ENCODE peak calls at places on chromosome 19, in seven cellular contexts. One of them, this sample, is unnamed.
A peak's percentile ranks its signal among the peaks of the same experiment; 100 is the strongest.

GRCh38 chr19:1173160-1173844 is 766 bp downstream of the SBNO2 start:
- DNase-seq in right lobe of liver: peak; percentile 59
- DNase-seq in body of pancreas: no peak
- DNase-seq in heart right ventricle: no peak
- DNase-seq in upper lobe of left lung: peak; percentile 85
- DNase-seq in tibial nerve: no peak
- DNase-seq in IMR-90: no peak
- DNase-seq in this sample: peak; percentile 83

GRCh38 chr19:43455321-43456113 is 9.9 kb downstream of the LYPD3 start:
- DNase-seq in right lobe of liver: no peak
- DNase-seq in upper lobe of left lung: no peak
- DNase-seq in body of pancreas: no peak
- DNase-seq in tibial nerve: no peak
- DNase-seq in IMR-90: no peak
- DNase-seq in heart right ventricle: no peak
- DNase-seq in this sample: no peak

GRCh38 chr19:55080121-55080914 is 4.6 kb downstream of the EPS8L1 start:
- DNase-seq in IMR-90: peak; percentile 55
- DNase-seq in tibial nerve: no peak
- DNase-seq in upper lobe of left lung: peak; percentile 94
- DNase-seq in body of pancreas: no peak
- DNase-seq in heart right ventricle: peak; percentile 56
- DNase-seq in right lobe of liver: peak; percentile 66
- DNase-seq in this sample: peak; percentile 78

GRCh38 chr19:14059093-14059480 is 2.8 kb downstream of the PALM3 start:
- DNase-seq in right lobe of liver: no peak
- DNase-seq in tibial nerve: no peak
- DNase-seq in heart right ventricle: no peak
- DNase-seq in IMR-90: no peak
- DNase-seq in upper lobe of left lung: no peak
- DNase-seq in body of pancreas: no peak
- DNase-seq in this sample: no peak

GRCh38 chr19:45250832-45251451 is at the start of gene MARK4:
- DNase-seq in upper lobe of left lung: peak; percentile 92
- DNase-seq in IMR-90: peak; percentile 34
- DNase-seq in body of pancreas: peak; percentile 51
- DNase-seq in right lobe of liver: peak; percentile 66
- DNase-seq in heart right ventricle: peak; percentile 52
- DNase-seq in tibial nerve: no peak
- DNase-seq in this sample: peak; percentile 85

GRCh38 chr19:46979103-46979769 is 40.4 kb upstream of the NPAS1 start:
- DNase-seq in IMR-90: no peak
- DNase-seq in tibial nerve: no peak
- DNase-seq in heart right ventricle: no peak
- DNase-seq in right lobe of liver: no peak
- DNase-seq in body of pancreas: no peak
- DNase-seq in upper lobe of left lung: no peak
- DNase-seq in this sample: no peak

GRCh38 chr19:45340232-45340898 is at the start of gene KLC3:
- DNase-seq in IMR-90: no peak
- DNase-seq in body of pancreas: peak; percentile 73
- DNase-seq in tibial nerve: no peak
- DNase-seq in heart right ventricle: no peak
- DNase-seq in upper lobe of left lung: peak; percentile 92
- DNase-seq in right lobe of liver: no peak
- DNase-seq in this sample: no peak

GRCh38 chr19:6801397-6802086 is 29.0 kb downstream of the VAV1 start:
- DNase-seq in heart right ventricle: peak; percentile 57
- DNase-seq in upper lobe of left lung: no peak
- DNase-seq in tibial nerve: no peak
- DNase-seq in IMR-90: no peak
- DNase-seq in right lobe of liver: peak; percentile 75
- DNase-seq in body of pancreas: peak; percentile 35
- DNase-seq in this sample: peak; percentile 91

GRCh38 chr19:46374526-46375475 is 27.9 kb downstream of the PPP5C start:
- DNase-seq in upper lobe of left lung: peak; percentile 29
- DNase-seq in right lobe of liver: peak; percentile 16
- DNase-seq in body of pancreas: peak; percentile 10
- DNase-seq in heart right ventricle: no peak
- DNase-seq in tibial nerve: no peak
- DNase-seq in IMR-90: no peak
- DNase-seq in this sample: peak; percentile 57

GRCh38 chr19:46181386-46181774 is 33.3 kb downstream of the IGFL2 start:
- DNase-seq in body of pancreas: no peak
- DNase-seq in heart right ventricle: no peak
- DNase-seq in right lobe of liver: no peak
- DNase-seq in IMR-90: peak; percentile 28
- DNase-seq in tibial nerve: no peak
- DNase-seq in upper lobe of left lung: no peak
- DNase-seq in this sample: no peak

GRCh38 chr19:30227661-30228112 is 144.5 kb upstream of the ZNF536 start:
- DNase-seq in heart right ventricle: peak; percentile 65
- DNase-seq in right lobe of liver: peak; percentile 70
- DNase-seq in upper lobe of left lung: peak; percentile 93
- DNase-seq in IMR-90: peak; percentile 24
- DNase-seq in body of pancreas: peak; percentile 70
- DNase-seq in tibial nerve: no peak
- DNase-seq in this sample: peak; percentile 62

GRCh38 chr19:4988770-4989251 is 19.9 kb downstream of the KDM4B start:
- DNase-seq in body of pancreas: no peak
- DNase-seq in upper lobe of left lung: no peak
- DNase-seq in tibial nerve: no peak
- DNase-seq in IMR-90: peak; percentile 88
- DNase-seq in right lobe of liver: no peak
- DNase-seq in heart right ventricle: peak; percentile 59
- DNase-seq in this sample: peak; percentile 92

GRCh38 chr19:45826934-45827333 is 11.8 kb upstream of the RSPH6A start:
- DNase-seq in right lobe of liver: no peak
- DNase-seq in upper lobe of left lung: peak; percentile 45
- DNase-seq in body of pancreas: no peak
- DNase-seq in IMR-90: no peak
- DNase-seq in heart right ventricle: no peak
- DNase-seq in tibial nerve: no peak
- DNase-seq in this sample: no peak

GRCh38 chr19:44621367-44621766 is 8.0 kb downstream of the IGSF23 start:
- DNase-seq in upper lobe of left lung: no peak
- DNase-seq in right lobe of liver: no peak
- DNase-seq in body of pancreas: no peak
- DNase-seq in IMR-90: no peak
- DNase-seq in heart right ventricle: no peak
- DNase-seq in tibial nerve: no peak
- DNase-seq in this sample: no peak

GRCh38 chr19:51441410-51442390 is 16.6 kb downstream of the SIGLEC8 start:
- DNase-seq in heart right ventricle: no peak
- DNase-seq in IMR-90: no peak
- DNase-seq in tibial nerve: no peak
- DNase-seq in right lobe of liver: no peak
- DNase-seq in upper lobe of left lung: no peak
- DNase-seq in body of pancreas: no peak
- DNase-seq in this sample: no peak

GRCh38 chr19:13089139-13089856 is 13.4 kb downstream of the LYL1 start:
- DNase-seq in heart right ventricle: no peak
- DNase-seq in right lobe of liver: no peak
- DNase-seq in body of pancreas: no peak
- DNase-seq in IMR-90: no peak
- DNase-seq in tibial nerve: no peak
- DNase-seq in upper lobe of left lung: no peak
- DNase-seq in this sample: no peak

GRCh38 chr19:498977-499623 is 2.8 kb downstream of the MADCAM1 start:
- DNase-seq in IMR-90: no peak
- DNase-seq in heart right ventricle: no peak
- DNase-seq in tibial nerve: no peak
- DNase-seq in upper lobe of left lung: peak; percentile 33
- DNase-seq in body of pancreas: no peak
- DNase-seq in right lobe of liver: no peak
- DNase-seq in this sample: no peak

GRCh38 chr19:10228925-10229324 is 2.2 kb downstream of the S1PR2 start:
- DNase-seq in right lobe of liver: no peak
- DNase-seq in body of pancreas: no peak
- DNase-seq in tibial nerve: no peak
- DNase-seq in upper lobe of left lung: no peak
- DNase-seq in IMR-90: peak; percentile 41
- DNase-seq in heart right ventricle: peak; percentile 24
- DNase-seq in this sample: no peak

GRCh38 chr19:45059258-45059965 is 16.9 kb downstream of the ZNF296 start:
- DNase-seq in body of pancreas: peak; percentile 85
- DNase-seq in heart right ventricle: peak; percentile 71
- DNase-seq in IMR-90: peak; percentile 69
- DNase-seq in right lobe of liver: peak; percentile 73
- DNase-seq in upper lobe of left lung: no peak
- DNase-seq in tibial nerve: peak; percentile 51
- DNase-seq in this sample: no peak

DNA sequence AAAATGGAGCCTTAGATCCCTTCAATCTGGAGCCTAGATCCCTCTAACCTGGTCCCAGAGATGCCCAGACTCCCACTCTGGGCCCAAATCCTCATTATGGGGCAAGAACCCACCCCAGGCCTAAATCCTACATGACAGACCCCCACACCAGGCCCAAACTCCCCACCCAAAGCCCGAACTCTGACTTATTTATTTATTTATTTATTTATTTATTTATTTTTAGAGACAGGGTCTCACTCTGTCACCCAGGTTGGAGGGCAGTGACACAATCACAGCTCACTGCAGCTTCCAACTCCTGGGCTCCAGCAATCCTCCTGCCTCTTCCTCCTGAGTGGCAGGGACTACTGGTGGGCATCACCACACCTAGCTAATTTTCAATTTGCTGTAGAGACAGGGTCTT is 12.0 kb downstream of the FBN3 start:
- DNase-seq in heart right ventricle: no peak
- DNase-seq in tibial nerve: no peak
- DNase-seq in body of pancreas: no peak
- DNase-seq in upper lobe of left lung: no peak
- DNase-seq in IMR-90: no peak
- DNase-seq in right lobe of liver: no peak
- DNase-seq in this sample: no peak
- H3K27ac ChIP-seq in heart right ventricle: no peak overlapping the region
- H3K27ac ChIP-seq in tibial nerve: no peak overlapping the region
- H3K27ac ChIP-seq in body of pancreas: no peak overlapping the region
- H3K27ac ChIP-seq in upper lobe of left lung: no peak overlapping the region
- H3K27ac ChIP-seq in IMR-90: no peak overlapping the region
- H3K27ac ChIP-seq in right lobe of liver: no peak overlapping the region
- H3K27ac ChIP-seq in this sample: no peak overlapping the region

DNA sequence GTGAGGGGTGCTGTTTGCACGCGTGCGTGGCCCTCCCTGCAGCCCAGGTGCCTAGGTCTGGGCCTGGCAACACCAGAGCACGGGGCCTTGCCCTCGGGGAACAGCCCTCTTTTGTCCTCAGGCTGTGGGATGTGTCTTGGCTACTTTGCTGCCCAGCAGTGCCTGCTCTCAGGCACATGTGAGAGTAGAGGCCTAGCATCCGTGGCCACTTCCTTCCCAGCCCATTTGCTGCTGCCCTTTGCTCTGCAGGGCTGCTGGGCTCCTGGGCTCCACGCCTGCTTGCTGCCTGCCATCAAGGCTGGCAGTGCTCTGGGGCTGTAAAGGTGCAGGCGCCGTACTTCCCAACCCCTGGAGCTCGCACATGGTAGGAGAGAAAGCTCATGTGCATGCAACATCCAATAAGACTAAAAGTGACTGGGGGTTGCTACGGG is 46.6 kb downstream of the CAPN12 start:
- DNase-seq in body of pancreas: no peak
- DNase-seq in heart right ventricle: no peak
- DNase-seq in upper lobe of left lung: no peak
- DNase-seq in right lobe of liver: no peak
- DNase-seq in IMR-90: no peak
- DNase-seq in tibial nerve: no peak
- DNase-seq in this sample: no peak
- H3K4me1 ChIP-seq in body of pancreas: peaks cover 93% of the 10 kb centered on the region
- H3K4me1 ChIP-seq in heart right ventricle: peaks cover 98% of the 10 kb centered on the region
- H3K4me1 ChIP-seq in upper lobe of left lung: peaks cover 95% of the 10 kb centered on the region
- H3K4me1 ChIP-seq in right lobe of liver: peaks cover 87% of the 10 kb centered on the region
- H3K4me1 ChIP-seq in IMR-90: peaks cover 27% of the 10 kb centered on the region
- H3K4me1 ChIP-seq in tibial nerve: peaks cover 100% of the 10 kb centered on the region
- H3K4me1 ChIP-seq in this sample: peaks cover 2% of the 10 kb centered on the region

GRCh38 chr19:28705008-28705407 is 507.9 kb downstream of the UQCRFS1 start:
- DNase-seq in right lobe of liver: no peak
- DNase-seq in heart right ventricle: no peak
- DNase-seq in IMR-90: peak; percentile 62
- DNase-seq in body of pancreas: no peak
- DNase-seq in upper lobe of left lung: no peak
- DNase-seq in tibial nerve: no peak
- DNase-seq in this sample: no peak
- H3K27ac ChIP-seq in right lobe of liver: no peak overlapping the region
- H3K27ac ChIP-seq in heart right ventricle: no peak overlapping the region
- H3K27ac ChIP-seq in IMR-90: no peak overlapping the region
- H3K27ac ChIP-seq in body of pancreas: peak overlapping the region; percentile 12
- H3K27ac ChIP-seq in upper lobe of left lung: no peak overlapping the region
- H3K27ac ChIP-seq in tibial nerve: no peak overlapping the region
- H3K27ac ChIP-seq in this sample: no peak overlapping the region

GRCh38 chr19:39146686-39147450 is 21.3 kb downstream of the PAK4 start:
- DNase-seq in heart right ventricle: no peak
- DNase-seq in IMR-90: no peak
- DNase-seq in body of pancreas: no peak
- DNase-seq in tibial nerve: no peak
- DNase-seq in upper lobe of left lung: no peak
- DNase-seq in right lobe of liver: no peak
- DNase-seq in this sample: no peak
- H3K4me1 ChIP-seq in heart right ventricle: peaks cover 21% of the 10 kb centered on the region
- H3K4me1 ChIP-seq in IMR-90: peaks cover 2% of the 10 kb centered on the region
- H3K4me1 ChIP-seq in body of pancreas: peaks cover 44% of the 10 kb centered on the region
- H3K4me1 ChIP-seq in tibial nerve: peaks cover 57% of the 10 kb centered on the region
- H3K4me1 ChIP-seq in upper lobe of left lung: peaks cover 58% of the 10 kb centered on the region
- H3K4me1 ChIP-seq in right lobe of liver: peaks cover 19% of the 10 kb centered on the region
- H3K4me1 ChIP-seq in this sample: no peaks in the 10 kb centered on the region

DNA sequence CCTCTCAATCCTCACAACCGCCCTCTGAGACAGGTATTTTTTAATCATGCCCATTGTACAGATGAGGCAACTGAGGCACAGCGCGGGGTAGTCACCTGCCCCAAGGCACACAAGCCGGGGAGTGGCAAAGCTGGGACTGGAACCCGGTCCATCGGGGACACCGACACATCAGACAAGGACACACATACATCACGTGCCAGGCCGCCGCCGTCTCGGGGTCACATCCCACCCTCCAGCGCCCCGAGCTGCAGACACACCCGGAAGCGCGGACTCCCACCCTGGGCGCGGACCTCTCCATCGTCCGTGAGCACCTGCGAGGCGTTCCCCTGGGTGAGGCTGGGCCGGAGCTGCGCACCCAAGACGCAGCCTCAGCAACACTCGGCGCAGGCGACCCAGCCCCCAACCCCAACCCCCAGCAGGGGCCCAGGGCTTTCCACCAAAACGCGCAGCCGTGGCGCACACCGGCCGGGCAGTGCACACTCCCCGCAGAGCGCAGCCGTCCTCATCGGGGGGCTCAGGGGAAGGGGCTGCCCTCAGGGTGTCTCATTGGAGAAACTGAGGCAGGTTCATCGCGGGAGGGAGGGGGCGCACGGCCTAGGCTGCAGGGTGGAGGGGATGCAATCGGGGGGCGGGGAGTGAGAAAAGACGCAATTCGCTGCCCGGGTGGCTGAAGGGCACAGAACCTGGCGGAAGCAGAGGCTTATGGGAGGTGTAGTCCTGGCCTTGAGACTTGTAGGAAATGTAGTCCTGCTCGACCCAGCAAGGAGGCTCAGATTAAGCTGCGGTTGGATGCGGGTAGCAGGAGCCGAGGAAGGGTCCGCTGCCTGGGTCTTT is 1.9 kb upstream of the LMTK3 start:
- DNase-seq in heart right ventricle: peak; percentile 66
- DNase-seq in body of pancreas: peak; percentile 73
- DNase-seq in upper lobe of left lung: peak; percentile 88
- DNase-seq in tibial nerve: no peak
- DNase-seq in IMR-90: peak; percentile 64
- DNase-seq in right lobe of liver: peak; percentile 54
- DNase-seq in this sample: no peak
- H3K27ac ChIP-seq in heart right ventricle: no peak overlapping the region
- H3K27ac ChIP-seq in body of pancreas: no peak overlapping the region
- H3K27ac ChIP-seq in upper lobe of left lung: no peak overlapping the region
- H3K27ac ChIP-seq in tibial nerve: no peak overlapping the region
- H3K27ac ChIP-seq in IMR-90: peak overlapping the region; percentile 13
- H3K27ac ChIP-seq in right lobe of liver: no peak overlapping the region
- H3K27ac ChIP-seq in this sample: no peak overlapping the region